ENCODE peak calls at places on chromosomes 11 and 22, in four cellular contexts. X, N, U and P are unnamed samples.

GRCh38 chr11:35487532-35488078 is 37.8 kb downstream of the PAMR1 start:
- DNase-seq in X (no peak), N (no peak), U (no peak), P (peak)

GRCh38 chr11:36426226-36426848 is 83.7 kb downstream of the TRAF6 start:
- DNase-seq in X (no peak), N (no peak), U (no peak), P (no peak)

GRCh38 chr11:19891050-19891449 is 178.4 kb downstream of the NAV2 start:
- DNase-seq in X (no peak), N (no peak), U (no peak), P (no peak)

GRCh38 chr11:38460901-38461300 is 1862.9 kb upstream of the RAG2 start:
- DNase-seq in X (peak), N (peak), U (peak), P (peak)

GRCh38 chr11:131977231-131977630 is 606.8 kb downstream of the NTM start:
- DNase-seq in X (no peak), N (no peak), U (no peak), P (no peak)

GRCh38 chr22:19586922-19587684 is 62.9 kb upstream of the CLDN5 start:
- DNase-seq in X (no peak), N (no peak), U (no peak), P (no peak)

GRCh38 chr11:129189646-129190045 is 2.5 kb downstream of the ARHGAP32 start:
- DNase-seq in X (no peak), N (no peak), U (no peak), P (no peak)

GRCh38 chr11:87260811-87261210 is 223.1 kb downstream of the TMEM135 start:
- DNase-seq in X (no peak), N (no peak), U (no peak), P (no peak)

GRCh38 chr22:38924197-38924952 is 33.0 kb upstream of the APOBEC3A start:
- DNase-seq in X (peak), N (peak), U (peak), P (peak)

GRCh38 chr11:2265854-2266585 is 4.4 kb downstream of the ASCL2 start:
- DNase-seq in X (peak), N (no peak), U (no peak), P (no peak)